ENCODE peak calls at places on chromosomes 5 and 9, in six cellular contexts. F is K562, L is HepG2, M is H1, Z is GM12891, H is GM12878. W is an unnamed sample.
A peak's percentile ranks its signal among the peaks of the same experiment; 100 is the strongest.

GRCh38 chr9:113508111-113508749 is 44.7 kb downstream of the RGS3 start:
- DNase-seq in Z (no peak), H (no peak), L (peak; percentile 72), F (peak; percentile 14), M (peak; percentile 83), W (no peak)

GRCh38 chr5:42338136-42338535 is 85.1 kb upstream of the GHR start:
- DNase-seq in Z (no peak), M (no peak), F (no peak), L (no peak), H (no peak), W (no peak)

GRCh38 chr5:76709762-76710161 is 6.2 kb upstream of the F2R start:
- DNase-seq in L (no peak), Z (no peak), H (no peak), M (no peak), F (no peak), W (no peak)

GRCh38 chr5:73444499-73445432 is 3.8 kb downstream of the FOXD1 start:
- DNase-seq in M (no peak), H (no peak), L (no peak), F (no peak), Z (no peak), W (no peak)

GRCh38 chr9:114150608-114151007 is 4.7 kb upstream of the COL27A1 start:
- DNase-seq in Z (no peak), L (no peak), F (no peak), H (no peak), M (no peak), W (no peak)

GRCh38 chr5:86500947-86501346 is 116.8 kb upstream of the COX7C start:
- DNase-seq in M (no peak), L (no peak), Z (no peak), H (no peak), F (peak; percentile 14), W (no peak)

GRCh38 chr9:138082918-138083636 is 205.5 kb downstream of the CACNA1B start:
- DNase-seq in M (no peak), L (no peak), Z (no peak), H (no peak), F (no peak), W (no peak)

GRCh38 chr9:95484225-95484624 is 32.5 kb downstream of the PTCH1 start:
- DNase-seq in H (no peak), M (no peak), F (no peak), L (no peak), Z (no peak), W (no peak)

GRCh38 chr5:103461223-103461622 is 101.4 kb downstream of the NUDT12 start:
- DNase-seq in M (no peak), F (no peak), L (no peak), Z (no peak), H (no peak), W (no peak)

GRCh38 chr9:72280913-72281500 is 84.0 kb downstream of the ZFAND5 start:
- DNase-seq in M (peak; percentile 76), L (peak; percentile 38), Z (peak; percentile 39), F (peak; percentile 67), H (no peak), W (peak; percentile 42)

GRCh38 chr9:112831281-112831851 is 59.3 kb downstream of the SLC46A2 start:
- DNase-seq in L (no peak), Z (no peak), F (no peak), H (no peak), M (no peak), W (no peak)

GRCh38 chr9:112848316-112849151 is 42.1 kb downstream of the SLC46A2 start:
- DNase-seq in L (no peak), H (no peak), F (peak; percentile 33), M (peak; percentile 51), Z (no peak), W (no peak)

GRCh38 chr5:53481887-53482716 is 1.7 kb downstream of the FST start:
- DNase-seq in Z (peak; percentile 52), M (peak; percentile 66), F (peak; percentile 38), L (peak; percentile 58), H (no peak), W (peak; percentile 49)

GRCh38 chr5:123610665-123611406 is 98.9 kb downstream of the CSNK1G3 start:
- DNase-seq in Z (no peak), F (peak; percentile 59), M (no peak), H (peak; percentile 17), L (peak; percentile 54), W (no peak)

GRCh38 chr9:34996181-34996904 is 6.8 kb downstream of the DNAJB5 start:
- DNase-seq in L (no peak), M (no peak), H (no peak), Z (no peak), F (no peak), W (no peak)

GRCh38 chr9:129866373-129867137 is 31.3 kb downstream of the USP20 start:
- DNase-seq in L (no peak), F (no peak), M (no peak), H (no peak), Z (no peak), W (no peak)

GRCh38 chr9:85278769-85279168 is 463.0 kb downstream of the AGTPBP1 start:
- DNase-seq in M (no peak), F (no peak), L (no peak), Z (no peak), H (no peak), W (no peak)

GRCh38 chr9:37667706-37668672 is 17.2 kb downstream of the FRMPD1 start:
- DNase-seq in F (no peak), M (peak; percentile 54), H (no peak), L (peak; percentile 9), Z (no peak), W (no peak)

GRCh38 chr5:38622723-38623129 is 66.3 kb upstream of the LIFR start:
- DNase-seq in L (no peak), Z (no peak), H (no peak), M (no peak), F (no peak), W (no peak)

GRCh38 chr5:138981606-138982005 is 106.5 kb upstream of the LRRTM2 start:
- DNase-seq in H (no peak), M (no peak), Z (no peak), L (no peak), F (no peak), W (no peak)

GRCh38 chr5:41122459-41122858 is 51.3 kb upstream of the MROH2B start:
- DNase-seq in M (peak; percentile 50), Z (no peak), F (peak; percentile 25), H (no peak), L (no peak), W (no peak)

GRCh38 chr5:159571501-159572244 is 241.4 kb upstream of the IL12B start:
- DNase-seq in Z (no peak), F (no peak), L (no peak), M (no peak), H (no peak), W (no peak)

GRCh38 chr5:39995990-39996389 is 571.2 kb upstream of the DAB2 start:
- DNase-seq in Z (no peak), M (no peak), H (no peak), L (no peak), F (no peak), W (no peak)

GRCh38 chr5:5221731-5222130 is 81.6 kb downstream of the ADAMTS16 start:
- DNase-seq in Z (no peak), H (no peak), F (no peak), L (no peak), M (no peak), W (no peak)

GRCh38 chr5:64570395-64570996 is 64.7 kb downstream of the RGS7BP start:
- DNase-seq in F (no peak), M (no peak), H (no peak), Z (no peak), L (no peak), W (no peak)

GRCh38 chr9:111659706-111660105 is 1.7 kb upstream of the GNG10 start:
- DNase-seq in F (no peak), M (no peak), L (no peak), H (no peak), Z (no peak), W (no peak)

GRCh38 chr9:111658943-111659342 is 2.5 kb upstream of the GNG10 start:
- DNase-seq in H (no peak), F (peak; percentile 24), Z (no peak), M (no peak), L (no peak), W (no peak)

GRCh38 chr9:111662851-111663823 is 1.7 kb downstream of the GNG10 start:
- DNase-seq in Z (peak; percentile 11), H (no peak), M (peak; percentile 55), F (peak; percentile 22), L (no peak), W (no peak)

GRCh38 chr9:111661802-111662491 is 542 bp downstream of the GNG10 start:
- DNase-seq in F (peak; percentile 41), Z (peak; percentile 29), L (no peak), M (peak; percentile 67), H (no peak), W (peak; percentile 37)

GRCh38 chr9:111661150-111661801 is at the start of gene GNG10:
- DNase-seq in L (peak; percentile 23), H (no peak), M (peak; percentile 73), Z (peak; percentile 84), F (peak; percentile 73), W (peak; percentile 87)
- TF ChIP-seq POLR2A in L (no peak), H (peak; percentile 75), M (no peak), Z (no peak), F (peak; percentile 63), W (peak; percentile 53)

GRCh38 chr9:33154368-33154767 is 12.8 kb downstream of the B4GALT1 start:
- DNase-seq in H (no peak), Z (no peak), F (no peak), L (no peak), M (no peak), W (no peak)
- TF ChIP-seq TAF1 in H (no peak), Z (no peak), F (no peak), L (no peak), M (no peak), W (no peak)

DNA sequence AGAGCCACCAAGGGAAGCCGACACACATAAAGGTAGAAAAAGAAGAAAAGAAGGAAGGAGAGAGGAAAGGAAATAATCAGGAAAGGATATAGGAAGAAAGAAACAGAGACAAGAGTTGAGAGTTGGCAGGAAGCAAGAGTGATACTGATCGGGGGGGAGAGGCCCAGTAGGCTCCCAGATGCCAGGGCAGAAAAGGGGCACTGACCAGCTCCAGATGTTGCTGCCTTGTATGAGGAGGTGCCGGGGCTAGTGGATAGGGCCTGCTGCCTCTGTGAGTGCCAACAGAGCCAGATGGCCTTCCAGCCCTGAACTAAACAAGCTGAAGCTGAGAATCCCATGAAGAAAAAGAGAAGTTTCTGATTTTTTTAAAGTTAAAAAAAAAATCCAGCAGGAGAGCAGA is 82.0 kb upstream of the TRIM32 start:
- DNase-seq in H (no peak), Z (no peak), L (no peak), M (no peak), F (no peak), W (no peak)
- TF ChIP-seq POLR2A in H (no peak), Z (no peak), L (no peak), M (no peak), F (no peak), W (no peak)

GRCh38 chr5:134209477-134210240 is 16.2 kb downstream of the PPP2CA start:
- DNase-seq in Z (no peak), L (no peak), M (no peak), F (no peak), H (no peak), W (no peak)
- TF ChIP-seq TAF1 in Z (no peak), L (no peak), M (no peak), F (no peak), H (no peak), W (no peak)